ENCODE peak calls at places on chromosomes 4 and X, in four cellular contexts. Q is CD8-positive, alpha-beta T cell; W is heart right ventricle; K is HFF-Myc. G is an unnamed sample.
A peak's percentile ranks its signal among the peaks of the same experiment; 100 is the strongest.

GRCh38 chrX:100085851-100086250 is 324.2 kb downstream of the PCDH19 start:
- DNase-seq in W (no peak), K (no peak), Q (no peak), G (no peak)

GRCh38 chr4:138677651-138678202 is 337.9 kb upstream of the NOCT start:
- DNase-seq in K (no peak), Q (no peak), W (no peak), G (no peak)

GRCh38 chrX:13903405-13903804 is 86.5 kb upstream of the GPM6B start:
- DNase-seq in Q (no peak), W (no peak), K (no peak), G (no peak)

GRCh38 chr4:165844151-165844550 is 28.9 kb upstream of the TLL1 start:
- DNase-seq in W (no peak), Q (no peak), K (no peak), G (no peak)

GRCh38 chr4:519203-519651 is 20.2 kb downstream of the PIGG start:
- DNase-seq in K (no peak), W (no peak), Q (no peak), G (no peak)

GRCh38 chrX:54746928-54747327 is 51.1 kb downstream of the ITIH6 start:
- DNase-seq in W (no peak), Q (no peak), K (no peak), G (no peak)

GRCh38 chrX:31271615-31272471 is 200.0 kb upstream of the FTHL17 start:
- DNase-seq in Q (no peak), W (no peak), K (no peak), G (no peak)

GRCh38 chr4:125520258-125520990 is 205.7 kb downstream of the FAT4 start:
- DNase-seq in W (no peak), K (peak; percentile 16), Q (no peak), G (no peak)

GRCh38 chr4:175986-176385 is 51.7 kb downstream of the ZNF718 start:
- DNase-seq in W (no peak), K (no peak), Q (no peak), G (no peak)

GRCh38 chr4:184845367-184846011 is 19.7 kb upstream of the ACSL1 start:
- DNase-seq in W (no peak), Q (no peak), K (no peak), G (no peak)

GRCh38 chr4:26464420-26465095 is 25.7 kb downstream of the CCKAR start:
- DNase-seq in Q (no peak), W (no peak), K (no peak), G (no peak)

GRCh38 chr4:38161208-38162113 is 201.3 kb downstream of the PTTG2 start:
- DNase-seq in K (no peak), W (no peak), Q (no peak), G (no peak)

GRCh38 chr4:111483375-111484169 is 661.7 kb upstream of the FAM241A start:
- DNase-seq in K (no peak), Q (no peak), W (no peak), G (no peak)

GRCh38 chr4:47419296-47419695 is 44.2 kb downstream of the COMMD8 start:
- DNase-seq in Q (no peak), K (no peak), W (no peak), G (no peak)

GRCh38 chrX:41906515-41907165 is 16.7 kb downstream of the CASK start:
- DNase-seq in W (no peak), Q (no peak), K (no peak), G (no peak)

GRCh38 chr4:173121044-173121685 is 47.4 kb upstream of the GALNT7 start:
- DNase-seq in W (no peak), Q (no peak), K (no peak), G (no peak)

GRCh38 chr4:139921551-139922184 is 232.3 kb downstream of the MAML3 start:
- DNase-seq in K (no peak), W (no peak), Q (no peak), G (no peak)

GRCh38 chr4:14853186-14853946 is 148.9 kb upstream of the CPEB2 start:
- DNase-seq in W (no peak), Q (no peak), K (peak; percentile 30), G (no peak)

GRCh38 chrX:117972681-117973080 is 143.9 kb downstream of the KLHL13 start:
- DNase-seq in K (no peak), Q (no peak), W (peak; percentile 11), G (no peak)
- TF ChIP-seq CTCF in K (no peak), Q (no peak), W (no peak), G (no peak)

DNA sequence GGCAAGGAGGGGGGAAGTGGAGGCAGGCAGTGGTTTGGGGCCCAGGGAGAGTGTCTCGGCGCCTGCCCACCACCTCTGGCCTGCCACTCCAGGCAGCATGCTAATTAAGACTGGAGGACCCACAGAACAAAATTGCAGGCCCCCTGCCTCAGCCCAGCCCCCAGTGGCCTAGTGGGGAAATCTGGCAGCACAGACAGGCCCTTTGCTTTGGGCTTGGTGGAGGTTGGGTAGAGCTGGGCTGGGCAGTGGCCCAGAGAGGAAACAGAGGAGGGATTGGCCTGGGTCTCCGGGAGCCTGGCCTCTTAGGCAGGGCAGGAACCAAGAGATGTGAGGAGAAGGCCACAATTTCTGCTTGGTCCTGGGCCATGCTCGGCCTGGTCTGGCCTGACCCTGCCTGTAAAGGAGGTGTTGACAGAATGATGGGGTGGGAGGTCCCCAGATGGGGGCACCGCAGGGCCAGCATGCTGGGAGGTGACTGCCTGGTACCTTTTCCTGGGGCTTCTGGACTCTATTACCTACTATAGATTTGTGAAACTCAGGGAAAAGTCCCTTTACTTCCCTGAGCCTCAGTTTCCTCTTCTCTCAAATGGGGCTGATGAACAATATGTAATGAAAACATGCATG is 92.4 kb upstream of the PJA1 start:
- DNase-seq in Q (no peak), W (no peak), K (no peak), G (no peak)
- TF ChIP-seq CTCF in Q (no peak), W (no peak), K (no peak), G (no peak)

GRCh38 chr4:148151797-148152196 is 290.4 kb downstream of the NR3C2 start:
- DNase-seq in K (no peak), W (no peak), Q (no peak), G (no peak)
- TF ChIP-seq CTCF in K (no peak), W (no peak), Q (no peak), G (no peak)

DNA sequence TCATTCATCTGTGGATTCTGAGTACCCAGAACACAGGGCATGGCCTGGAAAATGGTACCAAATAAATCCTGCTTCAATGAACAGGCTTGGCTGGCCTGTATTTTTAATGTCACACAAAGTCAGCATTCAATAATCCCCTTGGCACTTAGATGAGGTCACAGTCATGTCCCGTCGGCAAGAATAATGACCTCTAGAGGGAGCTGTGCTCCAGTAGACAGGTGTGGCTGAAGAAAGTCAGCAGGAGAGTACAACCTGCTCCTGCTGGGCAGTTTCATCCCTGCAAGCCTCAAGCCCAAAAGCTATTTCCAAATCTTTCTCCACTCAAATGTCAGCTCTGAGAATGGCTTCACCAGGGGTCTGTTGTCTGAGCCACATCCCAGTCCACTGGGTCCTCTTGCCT is 404.0 kb upstream of the F9 start:
- DNase-seq in Q (no peak), K (no peak), W (no peak), G (no peak)
- TF ChIP-seq CTCF in Q (no peak), K (peak; percentile 7), W (peak; percentile 32), G (no peak)

GRCh38 chr4:156113138-156113537 is 159.5 kb upstream of the CTSO start:
- DNase-seq in W (no peak), K (no peak), Q (no peak), G (no peak)
- TF ChIP-seq CTCF in W (no peak), K (no peak), Q (no peak), G (no peak)

DNA sequence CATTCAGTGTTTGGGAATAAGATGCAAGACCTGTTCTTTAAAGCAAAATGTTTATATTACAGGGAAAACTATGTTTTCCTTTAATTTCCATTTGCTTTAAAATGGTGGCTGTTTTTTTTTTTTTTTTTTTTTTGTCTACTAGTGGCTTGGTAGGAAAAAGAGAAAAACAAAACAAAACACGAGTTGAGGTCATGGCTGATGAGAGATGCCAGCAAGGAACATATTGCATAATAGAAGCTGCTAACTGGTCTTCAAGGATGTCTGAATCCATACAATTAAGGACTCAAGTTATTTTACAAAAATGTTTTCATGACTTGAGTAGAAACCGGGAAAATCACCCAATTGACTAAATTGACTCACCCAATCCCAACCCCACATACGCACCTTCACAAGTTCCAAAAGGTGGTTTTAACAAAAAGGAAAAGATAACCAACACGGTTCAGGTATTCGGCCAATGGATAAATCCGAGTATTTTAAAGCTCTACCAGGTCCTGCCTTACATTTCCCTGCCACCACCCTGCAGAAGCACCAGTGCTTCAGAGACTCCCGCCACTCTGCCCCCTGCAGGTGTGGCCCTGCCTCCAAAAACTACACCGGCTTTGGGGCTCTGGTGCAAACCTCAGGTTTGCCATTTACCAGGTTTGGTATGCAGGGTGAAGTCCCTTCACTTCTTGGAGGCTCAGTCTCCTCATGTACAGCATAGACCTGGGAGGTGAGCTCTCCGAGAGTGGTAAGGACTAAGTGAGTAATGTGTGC is 27.1 kb downstream of the PIR start:
- DNase-seq in Q (no peak), K (no peak), W (no peak), G (no peak)
- TF ChIP-seq CTCF in Q (no peak), K (peak; percentile 16), W (no peak), G (no peak)

DNA sequence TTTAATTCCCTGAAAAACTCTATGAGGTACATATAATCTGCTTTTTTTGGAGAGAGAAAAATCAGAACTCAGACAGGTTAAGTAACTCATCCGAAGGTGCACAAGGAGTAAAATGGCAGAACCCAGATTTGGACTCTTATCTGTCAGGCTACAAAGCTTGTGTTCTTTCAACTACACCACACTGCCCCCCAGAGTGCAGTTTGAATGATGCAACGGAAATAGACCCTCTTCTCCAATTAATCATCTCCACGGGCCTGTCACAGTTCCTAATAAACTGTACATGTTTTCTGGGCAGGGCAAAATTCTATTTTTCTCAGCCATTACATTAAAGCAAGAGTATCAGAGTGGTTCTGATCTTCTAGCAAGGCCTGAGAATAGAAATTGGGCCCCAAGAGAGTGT is 35.3 kb upstream of the DCX start:
- DNase-seq in K (no peak), Q (no peak), W (no peak), G (no peak)
- TF ChIP-seq CTCF in K (peak; percentile 11), Q (no peak), W (peak; percentile 35), G (no peak)